ENCODE peak calls at places on chromosomes 6 and 20, in seven cellular contexts. G is upper lobe of right lung; D is CD4-positive, alpha-beta memory T cell; R is AG04450; W is epithelial cell of esophagus; Q is Peyer's patch; E is aorta. T is an unnamed sample.

GRCh38 chr6:123770247-123770949 is 33.3 kb upstream of the NKAIN2 start:
- DNase-seq in W (no peak), D (no peak), Q (no peak), R (no peak), E (no peak), G (no peak), T (no peak)

GRCh38 chr20:11302436-11302835 is 615.3 kb upstream of the BTBD3 start:
- DNase-seq in D (no peak), Q (no peak), G (no peak), R (peak), W (peak), E (no peak), T (no peak)

GRCh38 chr6:79894939-79895338 is 52.4 kb downstream of the ELOVL4 start:
- DNase-seq in Q (no peak), E (no peak), R (no peak), D (no peak), W (peak), G (no peak), T (no peak)

GRCh38 chr20:9416421-9416820 is 98.0 kb upstream of the LAMP5 start:
- DNase-seq in W (no peak), E (no peak), Q (no peak), D (no peak), R (no peak), G (no peak), T (no peak)

GRCh38 chr6:170448745-170449144 is 104.4 kb downstream of the PSMB1 start:
- DNase-seq in D (no peak), E (peak), W (no peak), G (peak), Q (no peak), R (no peak), T (no peak)

GRCh38 chr20:8756410-8756809 is 312.5 kb upstream of the PLCB4 start:
- DNase-seq in E (no peak), Q (no peak), D (no peak), G (no peak), W (peak), R (peak), T (peak)

GRCh38 chr6:46501136-46502089 is 10.2 kb upstream of the RCAN2 start:
- DNase-seq in E (no peak), R (no peak), Q (no peak), W (peak), G (no peak), D (no peak), T (no peak)

GRCh38 chr20:51481311-51481997 is 61.1 kb downstream of the NFATC2 start:
- DNase-seq in D (peak), W (peak), G (no peak), R (no peak), E (no peak), Q (peak), T (no peak)

GRCh38 chr20:53100476-53100911 is 128.3 kb downstream of the TSHZ2 start:
- DNase-seq in G (no peak), E (no peak), D (no peak), Q (no peak), W (no peak), R (no peak), T (no peak)

GRCh38 chr6:161660666-161661571 is 387.1 kb upstream of the AGPAT4 start:
- DNase-seq in W (no peak), E (no peak), R (no peak), D (no peak), G (no peak), Q (no peak), T (no peak)

GRCh38 chr6:39585641-39586040 is 139.6 kb downstream of the KIF6 start:
- DNase-seq in E (no peak), W (no peak), Q (no peak), D (no peak), R (no peak), G (no peak), T (no peak)

GRCh38 chr6:109187399-109188114 is 92.2 kb downstream of the CEP57L1 start:
- DNase-seq in G (no peak), D (peak), W (peak), Q (peak), R (no peak), E (no peak), T (no peak)

GRCh38 chr6:166274739-166275370 is 33.3 kb downstream of the PRR18 start:
- DNase-seq in R (no peak), D (no peak), E (no peak), W (no peak), G (no peak), Q (no peak), T (no peak)

GRCh38 chr20:53734006-53734688 is 140.5 kb upstream of the ZNF217 start:
- DNase-seq in Q (no peak), W (no peak), D (no peak), R (no peak), E (no peak), G (no peak), T (no peak)

GRCh38 chr6:10719386-10720228 is 3.3 kb upstream of the TMEM14C start:
- DNase-seq in R (no peak), E (no peak), Q (no peak), D (peak), W (no peak), G (peak), T (no peak)

GRCh38 chr6:167755461-167755860 is 71.2 kb upstream of the AFDN start:
- DNase-seq in R (no peak), Q (no peak), D (no peak), E (peak), W (no peak), G (peak), T (no peak)

GRCh38 chr20:4216142-4216735 is 200.9 kb upstream of the RNF24 start:
- DNase-seq in R (no peak), Q (no peak), W (no peak), D (no peak), G (no peak), E (no peak), T (no peak)

GRCh38 chr6:142569676-142570075 is 267.9 kb downstream of the ADGRG6 start:
- DNase-seq in R (no peak), E (no peak), Q (no peak), D (peak), W (peak), G (no peak), T (no peak)

GRCh38 chr6:149852180-149852579 is 12.0 kb downstream of the LRP11 start:
- DNase-seq in R (no peak), D (peak), E (no peak), W (peak), Q (peak), G (peak), T (no peak)

DNA sequence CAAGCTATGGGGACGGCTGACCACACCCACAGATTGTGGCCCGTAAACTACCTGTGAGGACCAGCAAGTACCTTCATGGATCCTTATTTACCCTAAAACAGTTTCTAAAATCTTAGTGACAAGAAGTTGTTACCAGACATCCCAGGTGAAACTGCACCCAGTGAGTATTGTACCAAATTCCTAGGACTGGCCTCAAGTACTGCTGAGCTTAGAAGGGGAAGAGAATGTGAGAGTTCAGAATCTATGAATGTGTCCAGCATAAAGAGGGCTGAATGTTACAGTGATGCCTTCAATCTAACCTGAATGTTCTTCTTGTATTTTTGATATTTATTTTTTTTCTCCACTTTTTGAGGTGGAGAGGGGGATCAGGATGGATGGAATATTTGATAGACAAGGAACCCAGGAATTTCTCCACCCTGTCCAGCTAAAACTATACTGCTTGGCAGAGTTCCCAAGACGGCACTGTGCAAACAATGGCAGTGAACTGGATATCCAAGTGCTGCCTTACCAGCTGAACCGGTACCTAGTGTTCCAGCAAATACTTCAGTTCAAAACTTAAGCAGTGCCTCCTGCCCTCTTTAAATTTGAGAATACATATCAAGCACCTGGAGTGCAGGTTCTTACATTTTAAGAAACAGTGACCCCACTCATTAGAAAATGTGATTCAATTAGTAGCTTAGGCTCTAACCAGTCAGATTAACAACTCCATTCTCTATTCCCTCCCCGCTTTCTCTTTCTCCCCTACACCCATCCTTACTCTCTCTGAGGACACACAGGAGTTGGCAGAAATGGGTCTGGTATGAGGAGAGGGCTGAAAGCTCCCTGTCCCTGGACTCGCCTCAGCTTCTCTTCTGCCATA is 427.3 kb upstream of the FLRT3 start:
- DNase-seq in D (no peak), E (no peak), R (no peak), Q (no peak), W (peak), G (peak), T (no peak)
- H3K4me3 ChIP-seq in D (no peak), E (no peak), R (no peak), Q (no peak), W (no peak), G (no peak), T (no peak)

DNA sequence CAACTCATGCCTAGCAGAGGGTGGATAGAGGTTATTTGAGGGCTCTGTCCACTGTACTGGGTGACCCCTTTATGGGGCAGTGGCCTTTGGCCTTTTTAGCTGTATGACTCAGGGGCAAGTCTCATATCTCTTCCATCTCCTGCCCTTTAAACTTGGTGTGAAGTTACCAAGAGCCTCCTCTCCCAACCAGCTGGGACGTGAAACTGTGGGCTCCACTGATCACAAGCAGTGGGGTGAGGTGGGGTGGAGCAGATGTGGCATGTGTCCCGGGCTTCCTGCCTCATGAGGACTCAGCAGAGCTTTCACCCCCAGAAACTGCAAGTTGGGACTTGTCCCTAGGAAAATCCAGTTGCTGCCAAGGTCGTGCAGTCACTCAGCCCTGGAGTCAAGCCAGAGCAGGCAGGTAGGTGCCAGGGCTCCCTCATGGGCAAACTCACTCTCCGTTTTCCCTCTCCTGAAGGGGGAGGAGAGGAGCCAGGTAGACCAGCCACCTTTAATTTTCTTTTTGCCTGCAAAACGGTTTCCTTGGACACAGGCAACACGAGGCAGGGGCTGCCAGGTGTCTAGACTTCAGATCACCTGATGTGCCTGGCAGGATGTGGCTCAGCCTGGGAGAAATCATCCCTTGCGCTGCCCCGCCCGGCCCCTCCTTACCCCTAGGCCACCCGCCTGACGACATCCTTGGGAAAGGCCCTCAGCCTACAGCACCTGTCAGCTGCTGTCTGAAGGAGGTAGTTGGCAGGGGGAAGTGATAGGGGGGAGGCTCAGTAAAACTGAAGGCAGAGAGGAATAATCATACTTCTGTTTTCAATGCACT is 4.0 kb downstream of the CDKN1A start:
- DNase-seq in G (peak), Q (peak), D (peak), R (no peak), E (no peak), W (peak), T (no peak)
- H3K4me3 ChIP-seq in G (peak), Q (no peak), D (no peak), R (peak), E (no peak), W (peak), T (peak)

GRCh38 chr6:128572286-128572685 is 51.9 kb upstream of the PTPRK start:
- DNase-seq in D (no peak), R (no peak), G (no peak), W (no peak), E (no peak), Q (no peak), T (no peak)

GRCh38 chr6:128567029-128567428 is 46.6 kb upstream of the PTPRK start:
- DNase-seq in W (peak), Q (no peak), G (no peak), E (no peak), D (no peak), R (no peak), T (no peak)

GRCh38 chr6:128570439-128571063 is 50.2 kb upstream of the PTPRK start:
- DNase-seq in E (no peak), W (peak), G (no peak), Q (no peak), R (no peak), D (no peak), T (no peak)

GRCh38 chr6:128573036-128573435 is 52.6 kb upstream of the PTPRK start:
- DNase-seq in Q (no peak), R (no peak), E (no peak), D (no peak), G (no peak), W (no peak), T (no peak)

GRCh38 chr6:128569737-128570438 is 49.5 kb upstream of the PTPRK start:
- DNase-seq in D (no peak), G (no peak), W (peak), R (peak), Q (no peak), E (no peak), T (peak)
- H3K4me3 ChIP-seq in D (no peak), G (no peak), W (peak), R (no peak), Q (no peak), E (no peak), T (no peak)

DNA sequence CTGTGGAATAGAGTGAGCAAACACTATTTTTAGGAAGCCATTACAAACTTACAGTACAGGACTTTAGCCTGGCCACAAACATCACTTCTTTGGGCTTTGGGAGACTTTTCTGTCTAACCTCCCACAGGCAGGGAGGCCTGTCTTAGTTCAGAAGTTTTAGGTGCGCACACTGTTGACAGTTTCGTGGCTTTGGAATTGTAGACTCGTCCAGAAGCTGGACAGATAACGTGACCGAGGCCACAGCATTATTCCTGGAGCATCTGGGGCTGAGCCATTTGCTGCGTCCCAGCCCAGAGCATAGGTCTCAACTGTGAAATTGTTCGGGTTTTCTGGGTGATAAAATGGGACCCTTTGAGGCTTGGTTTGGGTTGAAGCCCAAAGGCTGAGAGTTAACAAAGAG is 53.8 kb downstream of the NDUFAF5 start:
- DNase-seq in R (no peak), D (no peak), G (no peak), E (no peak), Q (no peak), W (no peak), T (no peak)
- H3K4me3 ChIP-seq in R (no peak), D (no peak), G (no peak), E (no peak), Q (no peak), W (no peak), T (no peak)

T was measured in skeletal muscle cell.